ENCODE peak calls at places on chromosomes 11 and 22, in six cellular contexts. F, I, P, V, Q and Z are unnamed samples.

GRCh38 chr11:91239359-91239758 is 985.3 kb upstream of the FAT3 start:
- DNase-seq in I (no peak), V (no peak), F (no peak), P (no peak), Q (no peak), Z (no peak)

GRCh38 chr11:79242616-79243015 is 198.2 kb downstream of the TENM4 start:
- DNase-seq in I (no peak), Q (no peak), P (no peak), V (no peak), F (no peak), Z (peak)

GRCh38 chr11:44518968-44519550 is 46.4 kb upstream of the CD82 start:
- DNase-seq in P (no peak), Q (no peak), F (no peak), V (no peak), I (no peak), Z (no peak)

GRCh38 chr11:77131560-77131959 is 3.5 kb downstream of the MYO7A start:
- DNase-seq in V (no peak), I (no peak), P (no peak), F (no peak), Q (no peak), Z (no peak)

GRCh38 chr11:119236490-119236889 is 30.4 kb downstream of the CBL start:
- DNase-seq in F (no peak), Q (no peak), I (peak), P (no peak), V (no peak), Z (no peak)

GRCh38 chr11:60852060-60852638 is 3.6 kb downstream of the PTGDR2 start:
- DNase-seq in V (no peak), F (no peak), P (no peak), I (no peak), Q (no peak), Z (no peak)

GRCh38 chr11:27471067-27471587 is 1.5 kb downstream of the LGR4 start:
- DNase-seq in V (no peak), F (no peak), I (no peak), P (no peak), Q (no peak), Z (no peak)

GRCh38 chr11:10750838-10751580 is at the start of gene CTR9:
- DNase-seq in I (peak), P (peak), F (peak), V (peak), Q (peak), Z (peak)

GRCh38 chr11:120272303-120272702 is 32.4 kb downstream of the POU2F3 start:
- DNase-seq in F (no peak), P (peak), Q (no peak), V (no peak), I (peak), Z (no peak)

GRCh38 chr11:123054301-123055065 is 7.5 kb downstream of the HSPA8 start:
- DNase-seq in V (no peak), Q (no peak), P (peak), I (peak), F (no peak), Z (no peak)

GRCh38 chr11:67673902-67674301 is 521 bp downstream of the ALDH3B2 start:
- DNase-seq in V (no peak), Q (no peak), F (no peak), P (no peak), I (no peak), Z (no peak)

GRCh38 chr11:22263613-22264012 is 70.7 kb downstream of the ANO5 start:
- DNase-seq in I (no peak), P (no peak), F (no peak), Q (no peak), V (no peak), Z (no peak)

GRCh38 chr11:2521681-2522630 is 77.1 kb downstream of the KCNQ1 start:
- DNase-seq in I (no peak), F (peak), P (no peak), Q (peak), V (peak), Z (peak)

GRCh38 chr11:6992026-6992425 is 28.1 kb downstream of the ZNF214 start:
- DNase-seq in I (peak), V (no peak), Q (no peak), F (no peak), P (no peak), Z (no peak)

GRCh38 chr11:71252782-71253730 is 679 bp upstream of the SHANK2 start:
- DNase-seq in P (peak), I (peak), V (no peak), F (no peak), Q (no peak), Z (no peak)

GRCh38 chr11:71250512-71251158 is 1.7 kb downstream of the SHANK2 start:
- DNase-seq in Q (no peak), F (no peak), V (no peak), P (no peak), I (no peak), Z (no peak)

GRCh38 chr11:71251159-71251721 is 1.1 kb downstream of the SHANK2 start:
- DNase-seq in V (no peak), Q (no peak), P (no peak), F (no peak), I (no peak), Z (no peak)

GRCh38 chr11:71252434-71252781 is at the start of gene SHANK2:
- DNase-seq in Q (no peak), I (no peak), F (no peak), P (no peak), V (no peak), Z (no peak)

GRCh38 chr11:71251761-71252433 is 480 bp downstream of the SHANK2 start:
- DNase-seq in V (no peak), I (no peak), P (no peak), Q (no peak), F (no peak), Z (no peak)
- H3K4me3 ChIP-seq in V (peak), I (peak), P (peak), Q (peak), F (peak), Z (peak)

GRCh38 chr22:26897384-26897783 is 240.0 kb downstream of the MIAT start:
- DNase-seq in F (no peak), P (no peak), I (no peak), Q (no peak), V (no peak), Z (peak)
- H3K27ac ChIP-seq in F (no peak), P (no peak), I (no peak), Q (no peak), V (no peak), Z (no peak)

GRCh38 chr22:39384750-39385480 is 14.7 kb upstream of the TAB1 start:
- DNase-seq in F (no peak), I (peak), P (peak), Q (no peak), V (no peak), Z (no peak)
- TF ChIP-seq CTCF in F (peak), I (peak), P (peak), Q (peak), V (no peak), Z (no peak)

GRCh38 chr11:19714387-19715363 is 2.0 kb downstream of the NAV2 start:
- DNase-seq in I (peak), V (peak), F (peak), Q (peak), P (peak), Z (peak)

GRCh38 chr11:19712281-19713220 is at the start of gene NAV2:
- DNase-seq in F (peak), Q (peak), P (peak), I (peak), V (peak), Z (peak)

GRCh38 chr11:19713221-19714092 is 820 bp downstream of the NAV2 start:
- DNase-seq in I (no peak), F (no peak), P (peak), V (no peak), Q (no peak), Z (no peak)

GRCh38 chr11:19715373-19715772 is 2.7 kb downstream of the NAV2 start:
- DNase-seq in F (no peak), V (no peak), I (peak), P (peak), Q (no peak), Z (no peak)

GRCh38 chr11:19714093-19714386 is 1.4 kb downstream of the NAV2 start:
- DNase-seq in I (peak), P (peak), V (no peak), F (no peak), Q (no peak), Z (no peak)
- H3K4me3 ChIP-seq in I (peak), P (peak), V (peak), F (peak), Q (peak), Z (peak)

GRCh38 chr11:65558785-65559509 is 788 bp upstream of the LTBP3 start:
- DNase-seq in P (peak), Q (peak), F (no peak), I (peak), V (peak), Z (peak)

GRCh38 chr11:65555693-65556231 is 2.4 kb downstream of the LTBP3 start:
- DNase-seq in V (peak), P (peak), I (peak), Q (peak), F (no peak), Z (peak)

GRCh38 chr11:65556470-65557279 is 1.5 kb downstream of the LTBP3 start:
- DNase-seq in V (no peak), P (no peak), F (no peak), I (no peak), Q (no peak), Z (peak)

GRCh38 chr11:65558002-65558784 is at the start of gene LTBP3:
- DNase-seq in V (peak), I (peak), F (peak), P (peak), Q (peak), Z (peak)

GRCh38 chr11:65557280-65558001 is 718 bp downstream of the LTBP3 start:
- DNase-seq in V (no peak), F (no peak), P (no peak), Q (no peak), I (no peak), Z (peak)
- H3K27ac ChIP-seq in V (peak), F (peak), P (peak), Q (peak), I (peak), Z (peak)

GRCh38 chr11:124119103-124119502 is 3.9 kb downstream of the VWA5A start:
- DNase-seq in V (no peak), P (no peak), F (no peak), Q (no peak), I (no peak), Z (no peak)

GRCh38 chr11:124122123-124122522 is 6.9 kb downstream of the VWA5A start:
- DNase-seq in P (no peak), I (no peak), F (no peak), Q (no peak), V (no peak), Z (no peak)

GRCh38 chr11:124123587-124123986 is 8.3 kb downstream of the VWA5A start:
- DNase-seq in F (no peak), Q (no peak), V (no peak), I (no peak), P (no peak), Z (no peak)
- TF ChIP-seq CTCF in F (no peak), Q (no peak), V (no peak), I (no peak), P (peak), Z (no peak)

GRCh38 chr11:128206476-128206875 is 380.9 kb downstream of the ETS1 start:
- DNase-seq in V (no peak), Q (no peak), I (no peak), P (no peak), F (no peak), Z (no peak)

GRCh38 chr11:128207861-128208321 is 379.5 kb downstream of the ETS1 start:
- DNase-seq in V (no peak), F (no peak), Q (no peak), I (peak), P (peak), Z (no peak)

GRCh38 chr11:128205796-128206195 is 381.6 kb downstream of the ETS1 start:
- DNase-seq in V (no peak), I (no peak), F (no peak), P (no peak), Q (no peak), Z (no peak)

GRCh38 chr11:128210148-128210940 is 377.0 kb downstream of the ETS1 start:
- DNase-seq in F (no peak), P (peak), V (no peak), Q (no peak), I (peak), Z (no peak)

GRCh38 chr11:128208329-128209220 is 378.8 kb downstream of the ETS1 start:
- DNase-seq in I (peak), Q (no peak), P (peak), F (no peak), V (peak), Z (no peak)
- H3K4me3 ChIP-seq in I (no peak), Q (no peak), P (no peak), F (no peak), V (no peak), Z (no peak)